ENCODE peak calls at places on chromosomes 3 and 15, in nine cellular contexts. One of them, this sample, is unnamed.

GRCh38 chr3:83224101-83224868 is 1462.8 kb upstream of the GBE1 start:
- DNase-seq in heart left ventricle: no peak
- DNase-seq in EH: no peak
- DNase-seq in aorta: no peak
- DNase-seq in DMS153: no peak
- DNase-seq in head of caudate nucleus: no peak
- DNase-seq in SJSA1: no peak
- DNase-seq in K562: no peak
- DNase-seq in NCI-H345: no peak
- DNase-seq in this sample: peak; percentile 1

GRCh38 chr3:131356006-131356405 is 25.6 kb upstream of the NUDT16 start:
- DNase-seq in heart left ventricle: no peak
- DNase-seq in head of caudate nucleus: no peak
- DNase-seq in DMS153: no peak
- DNase-seq in SJSA1: no peak
- DNase-seq in EH: peak; percentile 94
- DNase-seq in K562: no peak
- DNase-seq in aorta: no peak
- DNase-seq in NCI-H345: no peak
- DNase-seq in this sample: peak; percentile 76

GRCh38 chr3:76352848-76353130 is 567.4 kb upstream of the ZNF717 start:
- DNase-seq in aorta: no peak
- DNase-seq in K562: no peak
- DNase-seq in NCI-H345: no peak
- DNase-seq in EH: no peak
- DNase-seq in SJSA1: no peak
- DNase-seq in DMS153: no peak
- DNase-seq in head of caudate nucleus: no peak
- DNase-seq in heart left ventricle: no peak
- DNase-seq in this sample: no peak

GRCh38 chr3:38519651-38520050 is 23.5 kb downstream of the EXOG start:
- DNase-seq in heart left ventricle: no peak
- DNase-seq in head of caudate nucleus: no peak
- DNase-seq in EH: no peak
- DNase-seq in NCI-H345: no peak
- DNase-seq in SJSA1: no peak
- DNase-seq in aorta: no peak
- DNase-seq in DMS153: no peak
- DNase-seq in K562: no peak
- DNase-seq in this sample: no peak

GRCh38 chr3:99172736-99173657 is 271.5 kb upstream of the DCBLD2 start:
- DNase-seq in NCI-H345: no peak
- DNase-seq in DMS153: peak; percentile 20
- DNase-seq in K562: peak; percentile 6
- DNase-seq in aorta: peak; percentile 67
- DNase-seq in head of caudate nucleus: peak; percentile 74
- DNase-seq in heart left ventricle: no peak
- DNase-seq in EH: peak; percentile 83
- DNase-seq in SJSA1: peak; percentile 41
- DNase-seq in this sample: peak; percentile 78

GRCh38 chr3:58237238-58237939 is at the start of gene ABHD6:
- DNase-seq in DMS153: no peak
- DNase-seq in aorta: peak; percentile 85
- DNase-seq in SJSA1: peak; percentile 88
- DNase-seq in EH: peak; percentile 75
- DNase-seq in heart left ventricle: peak; percentile 77
- DNase-seq in head of caudate nucleus: peak; percentile 88
- DNase-seq in K562: peak; percentile 83
- DNase-seq in NCI-H345: peak; percentile 67
- DNase-seq in this sample: peak; percentile 74

GRCh38 chr15:64092864-64093626 is 593 bp downstream of the CIAO2A start:
- DNase-seq in NCI-H345: no peak
- DNase-seq in DMS153: no peak
- DNase-seq in heart left ventricle: peak; percentile 69
- DNase-seq in EH: peak; percentile 59
- DNase-seq in K562: peak; percentile 54
- DNase-seq in aorta: peak; percentile 66
- DNase-seq in head of caudate nucleus: peak; percentile 35
- DNase-seq in SJSA1: no peak
- DNase-seq in this sample: peak; percentile 64

GRCh38 chr15:65921780-65922179 is 52.5 kb downstream of the RAB11A start:
- DNase-seq in heart left ventricle: no peak
- DNase-seq in EH: no peak
- DNase-seq in DMS153: no peak
- DNase-seq in NCI-H345: no peak
- DNase-seq in K562: no peak
- DNase-seq in head of caudate nucleus: peak; percentile 47
- DNase-seq in aorta: no peak
- DNase-seq in SJSA1: no peak
- DNase-seq in this sample: no peak

GRCh38 chr3:2218826-2219225 is 120.2 kb downstream of the CNTN4 start:
- DNase-seq in EH: no peak
- DNase-seq in K562: no peak
- DNase-seq in heart left ventricle: no peak
- DNase-seq in DMS153: no peak
- DNase-seq in SJSA1: no peak
- DNase-seq in aorta: no peak
- DNase-seq in NCI-H345: no peak
- DNase-seq in head of caudate nucleus: peak; percentile 9
- DNase-seq in this sample: no peak

GRCh38 chr3:151890721-151891141 is 17.3 kb downstream of the SUCNR1 start:
- DNase-seq in K562: no peak
- DNase-seq in NCI-H345: peak; percentile 12
- DNase-seq in head of caudate nucleus: no peak
- DNase-seq in heart left ventricle: no peak
- DNase-seq in SJSA1: no peak
- DNase-seq in DMS153: peak; percentile 67
- DNase-seq in aorta: no peak
- DNase-seq in EH: no peak
- DNase-seq in this sample: no peak

GRCh38 chr3:134937256-134938023 is 142.4 kb downstream of the EPHB1 start:
- DNase-seq in EH: peak; percentile 6
- DNase-seq in NCI-H345: peak; percentile 30
- DNase-seq in SJSA1: no peak
- DNase-seq in aorta: no peak
- DNase-seq in K562: no peak
- DNase-seq in heart left ventricle: no peak
- DNase-seq in head of caudate nucleus: peak; percentile 17
- DNase-seq in DMS153: peak; percentile 9
- DNase-seq in this sample: no peak

GRCh38 chr15:48965972-48966371 is 2.3 kb upstream of the SHC4 start:
- DNase-seq in NCI-H345: no peak
- DNase-seq in aorta: peak; percentile 68
- DNase-seq in K562: no peak
- DNase-seq in EH: peak; percentile 77
- DNase-seq in heart left ventricle: no peak
- DNase-seq in DMS153: no peak
- DNase-seq in head of caudate nucleus: no peak
- DNase-seq in SJSA1: no peak
- DNase-seq in this sample: peak; percentile 80

GRCh38 chr3:186368164-186368563 is 6.1 kb upstream of the DGKG start:
- DNase-seq in DMS153: no peak
- DNase-seq in SJSA1: no peak
- DNase-seq in EH: no peak
- DNase-seq in K562: no peak
- DNase-seq in aorta: no peak
- DNase-seq in head of caudate nucleus: no peak
- DNase-seq in heart left ventricle: no peak
- DNase-seq in NCI-H345: peak; percentile 37
- DNase-seq in this sample: no peak

GRCh38 chr3:46931631-46932441 is 44.7 kb downstream of the CCDC12 start:
- DNase-seq in heart left ventricle: peak; percentile 78
- DNase-seq in K562: no peak
- DNase-seq in aorta: peak; percentile 86
- DNase-seq in NCI-H345: peak; percentile 15
- DNase-seq in DMS153: peak; percentile 29
- DNase-seq in head of caudate nucleus: no peak
- DNase-seq in EH: peak; percentile 63
- DNase-seq in SJSA1: no peak
- DNase-seq in this sample: peak; percentile 69

GRCh38 chr15:90481023-90481422 is 48.7 kb upstream of the CRTC3 start:
- DNase-seq in EH: peak; percentile 18
- DNase-seq in aorta: no peak
- DNase-seq in DMS153: no peak
- DNase-seq in head of caudate nucleus: no peak
- DNase-seq in NCI-H345: no peak
- DNase-seq in heart left ventricle: no peak
- DNase-seq in SJSA1: no peak
- DNase-seq in K562: no peak
- DNase-seq in this sample: no peak

GRCh38 chr3:64601824-64602223 is 86.0 kb downstream of the ADAMTS9 start:
- DNase-seq in head of caudate nucleus: no peak
- DNase-seq in aorta: no peak
- DNase-seq in heart left ventricle: no peak
- DNase-seq in K562: no peak
- DNase-seq in NCI-H345: no peak
- DNase-seq in SJSA1: no peak
- DNase-seq in DMS153: no peak
- DNase-seq in EH: no peak
- DNase-seq in this sample: no peak

GRCh38 chr3:174710622-174711021 is 148.5 kb upstream of the NAALADL2 start:
- DNase-seq in heart left ventricle: no peak
- DNase-seq in head of caudate nucleus: no peak
- DNase-seq in DMS153: no peak
- DNase-seq in NCI-H345: no peak
- DNase-seq in SJSA1: no peak
- DNase-seq in EH: peak; percentile 50
- DNase-seq in aorta: no peak
- DNase-seq in K562: no peak
- DNase-seq in this sample: no peak

GRCh38 chr15:101250931-101251829 is 668 bp downstream of the CHSY1 start:
- DNase-seq in DMS153: no peak
- DNase-seq in K562: peak; percentile 69
- DNase-seq in NCI-H345: peak; percentile 52
- DNase-seq in aorta: no peak
- DNase-seq in EH: peak; percentile 58
- DNase-seq in head of caudate nucleus: no peak
- DNase-seq in SJSA1: peak; percentile 34
- DNase-seq in heart left ventricle: no peak
- DNase-seq in this sample: peak; percentile 68

GRCh38 chr15:62058327-62059028 is 1.8 kb downstream of the VPS13C start:
- DNase-seq in aorta: no peak
- DNase-seq in head of caudate nucleus: no peak
- DNase-seq in NCI-H345: no peak
- DNase-seq in EH: no peak
- DNase-seq in SJSA1: no peak
- DNase-seq in heart left ventricle: no peak
- DNase-seq in DMS153: no peak
- DNase-seq in K562: no peak
- DNase-seq in this sample: no peak

GRCh38 chr3:168859574-168859973 is 763.9 kb upstream of the GOLIM4 start:
- DNase-seq in DMS153: no peak
- DNase-seq in heart left ventricle: no peak
- DNase-seq in aorta: no peak
- DNase-seq in SJSA1: no peak
- DNase-seq in head of caudate nucleus: no peak
- DNase-seq in K562: no peak
- DNase-seq in NCI-H345: no peak
- DNase-seq in EH: no peak
- DNase-seq in this sample: no peak

GRCh38 chr15:90388462-90389182 is 580 bp downstream of the IQGAP1 start:
- DNase-seq in EH: peak; percentile 76
- DNase-seq in DMS153: no peak
- DNase-seq in aorta: peak; percentile 88
- DNase-seq in head of caudate nucleus: peak; percentile 42
- DNase-seq in NCI-H345: peak; percentile 11
- DNase-seq in SJSA1: peak; percentile 77
- DNase-seq in heart left ventricle: peak; percentile 80
- DNase-seq in K562: peak; percentile 80
- DNase-seq in this sample: peak; percentile 81

GRCh38 chr15:25830844-25831443 is 32.2 kb downstream of the ATP10A start:
- DNase-seq in NCI-H345: no peak
- DNase-seq in aorta: peak; percentile 88
- DNase-seq in DMS153: no peak
- DNase-seq in EH: peak; percentile 98
- DNase-seq in K562: no peak
- DNase-seq in heart left ventricle: peak; percentile 67
- DNase-seq in head of caudate nucleus: no peak
- DNase-seq in SJSA1: peak; percentile 92
- DNase-seq in this sample: peak; percentile 2

This sample was measured in ELR.